ENCODE peak calls at places on chromosomes 16 and 17, in ten cellular contexts. B is AG09319, R is nephron progenitor cell, U is neural progenitor cell, D is AG04450, M is omental fat pad, T is Caco-2, N is HL-60, X is fibroblast of pulmonary artery, A is hepatocyte. E is an unnamed sample.

GRCh38 chr16:19304670-19305240 is 19.2 kb downstream of the CLEC19A start:
- DNase-seq in X (no peak), N (no peak), B (no peak), T (peak), R (no peak), M (no peak), U (peak), A (no peak), D (no peak), E (peak)

GRCh38 chr16:51818342-51818944 is 667.4 kb upstream of the SALL1 start:
- DNase-seq in D (peak), A (peak), X (peak), R (peak), N (no peak), M (no peak), U (peak), B (peak), T (peak), E (peak)

GRCh38 chr17:61362852-61363600 is 36.6 kb upstream of the TBX2 start:
- DNase-seq in R (no peak), D (no peak), M (no peak), T (no peak), X (no peak), U (no peak), N (no peak), B (no peak), A (no peak), E (no peak)

GRCh38 chr16:56744996-56745640 is 15.2 kb downstream of the NUP93 start:
- DNase-seq in X (no peak), D (no peak), U (peak), B (no peak), A (peak), M (no peak), N (no peak), T (peak), R (no peak), E (no peak)

GRCh38 chr17:48961516-48962233 is 6.7 kb downstream of the GIP start:
- DNase-seq in X (peak), U (peak), M (no peak), A (peak), T (peak), B (no peak), R (peak), D (no peak), N (peak), E (peak)

GRCh38 chr16:82184213-82184612 is 14.2 kb upstream of the MPHOSPH6 start:
- DNase-seq in N (no peak), T (no peak), R (no peak), U (no peak), B (no peak), X (no peak), A (no peak), D (no peak), M (no peak), E (no peak)

GRCh38 chr17:74408830-74409229 is 23.1 kb upstream of the GPRC5C start:
- DNase-seq in M (no peak), N (no peak), D (no peak), B (no peak), A (no peak), U (no peak), T (no peak), R (no peak), X (no peak), E (no peak)

GRCh38 chr17:38750312-38751121 is 2.0 kb upstream of the PSMB3 start:
- DNase-seq in D (no peak), T (no peak), B (no peak), U (peak), X (no peak), M (no peak), R (peak), A (peak), N (no peak), E (peak)

GRCh38 chr16:12794486-12795399 is 8.9 kb downstream of the CPPED1 start:
- DNase-seq in M (no peak), T (peak), N (no peak), B (no peak), R (no peak), D (no peak), X (peak), U (no peak), A (no peak), E (no peak)

GRCh38 chr17:7173687-7174602 is 5.2 kb downstream of the ASGR1 start:
- DNase-seq in B (no peak), A (peak), R (peak), X (no peak), U (peak), M (no peak), T (no peak), D (no peak), N (no peak), E (no peak)

GRCh38 chr17:81004336-81005015 is 12.8 kb downstream of the CHMP6 start:
- DNase-seq in D (no peak), A (no peak), U (peak), M (no peak), N (no peak), B (no peak), T (no peak), X (no peak), R (no peak), E (no peak)

GRCh38 chr17:35299108-35299507 is 56.2 kb downstream of the SLFN5 start:
- DNase-seq in A (no peak), N (no peak), M (no peak), U (no peak), D (no peak), R (no peak), T (no peak), B (peak), X (no peak), E (no peak)

GRCh38 chr16:23132921-23133532 is 16.2 kb downstream of the USP31 start:
- DNase-seq in U (no peak), B (no peak), N (no peak), T (no peak), M (no peak), R (no peak), D (no peak), X (no peak), A (no peak), E (no peak)

GRCh38 chr17:5122586-5123342 is 6.9 kb downstream of the USP6 start:
- DNase-seq in N (no peak), M (no peak), A (peak), B (no peak), R (peak), X (peak), D (no peak), U (peak), T (peak), E (no peak)

DNA sequence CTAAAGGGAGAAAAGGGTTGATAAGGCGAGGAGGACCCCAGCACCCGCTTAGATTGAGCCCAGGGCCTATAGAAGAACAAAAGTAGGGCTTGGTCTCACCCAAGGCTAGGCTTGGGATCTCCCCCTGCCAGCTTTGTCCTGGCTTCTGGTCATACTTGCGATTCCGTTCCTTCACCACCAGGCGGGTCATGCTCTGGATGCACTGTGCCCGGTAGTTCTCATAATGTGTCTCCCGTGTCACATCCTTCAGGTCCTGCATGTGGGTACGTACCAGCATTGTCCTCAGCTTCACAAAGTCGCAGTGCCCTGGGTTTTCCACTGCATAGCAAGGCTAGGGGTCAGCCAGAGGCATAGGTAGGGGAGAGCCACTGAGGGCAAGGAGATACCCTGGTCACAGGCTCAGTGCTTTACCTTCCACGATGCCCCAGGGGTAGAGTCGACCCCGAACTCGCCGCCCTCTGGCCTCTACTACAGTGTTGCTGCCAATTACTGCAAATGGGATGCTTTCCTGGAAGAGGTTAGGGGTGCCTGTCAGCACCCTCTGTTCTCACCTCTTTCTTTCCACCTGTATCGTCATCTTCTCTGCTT is 6.5 kb upstream of the MTMR4 start:
- DNase-seq in X (peak), M (no peak), B (no peak), U (peak), D (no peak), A (peak), N (no peak), T (peak), R (peak), E (peak)
- TF ChIP-seq CTCF in X (peak), M (no peak), B (peak), U (peak), D (peak), A (peak), N (peak), T (peak), R (peak), E (peak)

GRCh38 chr17:77101521-77102410 is 39.0 kb upstream of the SEC14L1 start:
- DNase-seq in T (no peak), R (no peak), A (no peak), B (no peak), M (no peak), X (no peak), D (no peak), N (no peak), U (no peak), E (no peak)

GRCh38 chr17:77098884-77099545 is 41.8 kb upstream of the SEC14L1 start:
- DNase-seq in R (no peak), X (peak), T (peak), M (peak), B (no peak), U (no peak), N (peak), D (peak), A (peak), E (peak)

GRCh38 chr17:77096570-77097214 is 44.1 kb upstream of the SEC14L1 start:
- DNase-seq in X (peak), T (no peak), D (no peak), A (peak), N (no peak), B (peak), M (no peak), R (no peak), U (no peak), E (peak)

GRCh38 chr17:77097772-77098171 is 43.0 kb upstream of the SEC14L1 start:
- DNase-seq in U (no peak), R (no peak), N (no peak), X (no peak), B (no peak), T (no peak), D (no peak), A (no peak), M (no peak), E (no peak)

GRCh38 chr17:77100009-77100408 is 40.8 kb upstream of the SEC14L1 start:
- DNase-seq in X (no peak), T (no peak), U (peak), B (no peak), N (peak), R (no peak), D (no peak), M (no peak), A (no peak), E (no peak)
- TF ChIP-seq CTCF in X (no peak), T (no peak), U (no peak), B (no peak), N (no peak), R (no peak), D (no peak), M (no peak), A (no peak), E (no peak)

DNA sequence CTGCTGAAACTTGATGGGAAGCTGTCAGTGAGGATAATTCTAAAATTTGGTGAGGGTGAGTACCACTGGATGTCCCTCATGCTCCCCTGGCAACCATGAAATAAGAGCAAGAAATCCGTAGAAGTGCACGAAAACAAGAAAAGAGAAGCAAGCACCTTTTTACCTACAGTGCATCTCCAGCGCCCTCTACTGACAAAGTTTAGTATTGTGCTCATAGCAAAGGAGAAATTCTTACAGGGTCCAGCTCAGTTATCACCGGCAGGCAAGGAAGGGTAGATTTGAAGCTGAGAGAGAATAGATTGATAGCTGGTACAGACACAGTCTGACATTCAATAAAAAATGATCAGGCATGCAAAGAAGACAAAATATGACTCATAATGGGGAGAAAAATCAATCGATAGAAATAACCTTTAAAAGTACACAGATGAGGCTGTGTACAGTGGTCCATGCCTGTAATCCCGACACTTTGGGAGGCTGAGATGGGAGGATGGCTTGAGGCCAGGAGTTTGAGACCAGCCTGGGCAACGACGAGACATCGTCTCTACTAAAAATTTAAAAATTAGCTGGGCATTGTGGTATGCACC is 28.3 kb upstream of the TEX2 start:
- DNase-seq in R (no peak), B (no peak), X (no peak), M (no peak), D (no peak), T (peak), U (no peak), N (no peak), A (no peak), E (peak)
- TF ChIP-seq CTCF in R (no peak), B (peak), X (peak), M (no peak), D (peak), T (peak), U (peak), N (peak), A (peak), E (peak)

DNA sequence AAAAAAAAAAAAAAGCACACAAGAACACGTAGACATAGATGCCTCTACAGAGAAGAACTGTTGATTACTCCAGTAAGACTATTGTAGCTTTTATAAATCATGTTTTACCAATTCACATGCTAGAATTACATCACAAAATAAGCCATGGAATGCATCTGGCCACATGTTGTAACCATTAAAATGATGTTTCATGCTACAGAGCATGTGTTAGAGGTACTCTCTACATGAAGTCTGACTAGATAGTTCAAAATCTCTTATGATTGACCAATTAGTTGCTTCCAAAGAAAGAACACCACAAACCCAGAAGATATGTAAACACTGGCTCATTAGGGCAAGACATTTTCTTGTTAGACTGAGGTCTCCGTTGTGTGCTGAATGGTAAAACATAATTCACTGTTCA is 411.5 kb upstream of the SOX9 start:
- DNase-seq in T (no peak), R (no peak), X (no peak), U (no peak), D (no peak), B (peak), N (no peak), A (no peak), M (no peak), E (no peak)
- TF ChIP-seq CTCF in T (no peak), R (no peak), X (no peak), U (no peak), D (no peak), B (no peak), N (no peak), A (no peak), M (no peak), E (no peak)

DNA sequence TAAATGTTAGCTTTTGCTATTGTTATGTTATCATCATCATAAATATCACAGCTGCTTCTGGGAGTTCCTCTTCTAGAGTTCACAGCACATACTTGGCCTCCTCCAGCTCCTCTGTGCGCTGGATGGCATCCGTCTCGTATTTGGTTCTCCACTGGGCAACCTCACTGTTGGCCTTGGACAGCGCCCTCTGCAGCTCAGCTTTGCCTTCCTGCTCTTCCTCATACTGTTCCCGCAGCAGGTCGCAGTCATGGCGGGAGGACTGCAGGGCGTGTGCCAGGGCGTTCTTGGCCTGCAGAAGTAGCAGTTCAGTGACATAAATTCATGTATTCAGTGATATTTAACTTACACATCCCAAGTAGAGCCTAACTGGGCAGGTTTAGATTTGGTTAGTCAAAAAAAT is 23.4 kb downstream of the MYH8 start:
- DNase-seq in B (no peak), U (peak), D (no peak), R (peak), A (no peak), N (no peak), M (no peak), X (no peak), T (no peak), E (no peak)
- TF ChIP-seq CTCF in B (no peak), U (peak), D (no peak), R (no peak), A (no peak), N (no peak), M (no peak), X (no peak), T (no peak), E (no peak)

DNA sequence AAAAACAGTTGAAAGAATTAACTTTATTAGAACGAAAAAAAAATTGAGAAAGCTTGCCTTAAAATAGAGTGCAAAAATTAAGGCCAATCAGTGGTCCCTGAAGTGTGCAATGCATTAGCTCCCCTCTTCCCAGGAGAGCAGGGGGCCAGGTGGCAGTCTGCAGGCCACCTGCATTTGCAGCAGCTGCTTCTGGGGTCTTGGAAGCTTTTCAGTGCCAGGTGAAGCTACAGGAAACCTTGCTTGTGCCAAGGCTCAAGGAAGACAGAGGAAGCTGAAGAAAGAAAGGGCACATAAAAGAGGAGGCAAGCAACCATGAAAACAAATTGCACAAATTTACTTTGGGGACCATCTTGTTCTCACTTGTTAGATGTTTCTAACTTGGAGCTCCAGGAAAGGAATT is 50.5 kb upstream of the MTMR4 start:
- DNase-seq in U (no peak), D (no peak), X (no peak), A (no peak), B (no peak), T (no peak), M (no peak), N (no peak), R (no peak), E (no peak)
- TF ChIP-seq CTCF in U (no peak), D (no peak), X (no peak), A (no peak), B (no peak), T (no peak), M (no peak), N (no peak), R (no peak), E (no peak)

GRCh38 chr17:65058151-65058550 is 1.6 kb upstream of the GNA13 start:
- DNase-seq in R (no peak), B (no peak), X (no peak), N (no peak), T (no peak), D (no peak), M (no peak), U (no peak), A (no peak), E (no peak)

GRCh38 chr17:65055708-65056638 is 567 bp downstream of the GNA13 start:
- DNase-seq in U (peak), T (peak), B (no peak), X (no peak), N (no peak), M (no peak), R (peak), A (peak), D (no peak), E (peak)

GRCh38 chr17:65058615-65059014 is 2.1 kb upstream of the GNA13 start:
- DNase-seq in U (no peak), R (no peak), N (no peak), T (no peak), A (no peak), M (no peak), B (no peak), D (no peak), X (no peak), E (peak)

GRCh38 chr17:65055280-65055707 is 1.2 kb downstream of the GNA13 start:
- DNase-seq in D (no peak), A (no peak), R (no peak), M (no peak), B (no peak), X (no peak), N (no peak), T (no peak), U (no peak), E (no peak)

GRCh38 chr17:65057520-65058075 is 1.1 kb upstream of the GNA13 start:
- DNase-seq in A (no peak), D (no peak), B (no peak), X (no peak), R (no peak), U (no peak), N (no peak), T (no peak), M (no peak), E (no peak)
- TF ChIP-seq CTCF in A (no peak), D (no peak), B (no peak), X (no peak), R (no peak), U (no peak), N (no peak), T (no peak), M (no peak), E (no peak)

DNA sequence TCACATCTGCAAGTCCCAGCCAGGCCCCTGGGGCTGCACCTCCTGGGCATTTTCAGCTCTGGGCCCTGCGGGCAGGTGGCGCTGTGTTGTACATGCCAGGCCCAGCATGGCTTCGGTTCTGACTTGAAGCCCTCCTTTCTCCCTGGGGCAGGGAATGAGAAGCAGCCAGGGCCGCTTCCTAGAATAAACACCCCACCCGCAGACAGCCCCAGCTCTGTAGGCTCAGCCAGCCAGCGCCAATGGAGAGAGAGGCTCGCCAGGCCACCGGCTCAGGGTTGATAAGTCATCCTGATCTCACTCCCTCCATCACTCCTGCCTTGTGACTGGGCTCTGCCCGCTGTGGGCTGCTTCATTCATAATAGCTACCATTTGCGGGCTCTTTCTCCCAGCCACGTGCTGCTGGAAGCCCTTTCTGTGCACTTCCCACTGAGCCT is 6.0 kb upstream of the GLIS2 start:
- DNase-seq in M (no peak), D (peak), U (peak), N (no peak), R (peak), A (peak), T (peak), X (peak), B (peak), E (no peak)
- TF ChIP-seq CTCF in M (no peak), D (peak), U (peak), N (peak), R (peak), A (peak), T (no peak), X (peak), B (peak), E (peak)

E was measured in MCF 10A.